ENCODE peak calls at places on chromosomes 6 and 20, in four cellular contexts. C is HFFc6, F is endothelial cell, B is dorsolateral prefrontal cortex. R is an unnamed sample.

GRCh38 chr6:124633655-124634054 is 328.6 kb upstream of the RNF217 start:
- DNase-seq in C (no peak), F (no peak), B (no peak), R (no peak)

GRCh38 chr6:138622967-138623366 is 123.7 kb upstream of the NHSL1 start:
- DNase-seq in C (no peak), F (no peak), B (no peak), R (no peak)

GRCh38 chr6:28530777-28531176 is 5.1 kb downstream of the GPX5 start:
- DNase-seq in C (no peak), F (no peak), B (no peak), R (no peak)

GRCh38 chr20:58090181-58090580 is 138.3 kb downstream of the ANKRD60 start:
- DNase-seq in C (no peak), F (no peak), B (no peak), R (no peak)

GRCh38 chr6:148577687-148578488 is 168.9 kb upstream of the UST start:
- DNase-seq in C (peak; percentile 75), F (peak; percentile 73), B (peak; percentile 75), R (peak; percentile 66)

GRCh38 chr6:35554811-35555210 is 42.1 kb upstream of the TULP1 start:
- DNase-seq in C (no peak), F (no peak), B (no peak), R (no peak)

GRCh38 chr6:6962086-6962485 is 145.7 kb upstream of the RREB1 start:
- DNase-seq in C (no peak), F (no peak), B (no peak), R (no peak)

GRCh38 chr6:45822269-45822812 is 193.3 kb downstream of the CLIC5 start:
- DNase-seq in C (no peak), F (no peak), B (no peak), R (no peak)

GRCh38 chr20:2872304-2873009 is 824 bp upstream of the PTPRA start:
- DNase-seq in C (peak; percentile 30), F (peak; percentile 43), B (peak; percentile 72), R (peak; percentile 67)

GRCh38 chr6:45933855-45934254 is 81.8 kb downstream of the CLIC5 start:
- DNase-seq in C (no peak), F (no peak), B (no peak), R (no peak)

GRCh38 chr6:151063339-151063738 is 176.4 kb upstream of the AKAP12 start:
- DNase-seq in C (peak; percentile 46), F (no peak), B (no peak), R (no peak)

GRCh38 chr6:13427838-13428527 is 59.4 kb downstream of the GFOD1 start:
- DNase-seq in C (no peak), F (no peak), B (no peak), R (no peak)

GRCh38 chr6:33197431-33198048 is 2.9 kb downstream of the RXRB start:
- DNase-seq in C (peak; percentile 51), F (no peak), B (no peak), R (peak; percentile 57)

GRCh38 chr6:35486005-35486925 is 10.6 kb downstream of the TEAD3 start:
- DNase-seq in C (no peak), F (no peak), B (no peak), R (peak; percentile 93)

GRCh38 chr6:121959501-121959900 is 440.0 kb upstream of the HSF2 start:
- DNase-seq in C (no peak), F (no peak), B (no peak), R (no peak)

GRCh38 chr6:107125771-107126170 is 10.5 kb upstream of the BEND3 start:
- DNase-seq in C (no peak), F (no peak), B (no peak), R (no peak)

GRCh38 chr6:14456941-14457340 is 339.4 kb downstream of the CD83 start:
- DNase-seq in C (no peak), F (no peak), B (no peak), R (no peak)

GRCh38 chr6:137494281-137494966 is at the start of gene OLIG3:
- DNase-seq in C (no peak), F (no peak), B (no peak), R (no peak)

GRCh38 chr20:43022081-43022480 is 167.6 kb downstream of the PTPRT start:
- DNase-seq in C (no peak), F (no peak), B (no peak), R (no peak)

GRCh38 chr6:139625998-139626975 is 251.8 kb upstream of the CITED2 start:
- DNase-seq in C (no peak), F (no peak), B (no peak), R (no peak)

GRCh38 chr20:1632228-1632577 is 12.4 kb upstream of the SIRPB1 start:
- DNase-seq in C (no peak), F (no peak), B (no peak), R (no peak)

GRCh38 chr6:155765275-155766194 is 309.9 kb upstream of the NOX3 start:
- DNase-seq in C (peak; percentile 65), F (no peak), B (no peak), R (no peak)

GRCh38 chr20:16241911-16242310 is 331.3 kb downstream of the KIF16B start:
- DNase-seq in C (no peak), F (no peak), B (no peak), R (no peak)

GRCh38 chr6:113854531-113855499 is 2.3 kb upstream of the MARCKS start:
- DNase-seq in C (peak; percentile 65), F (peak; percentile 90), B (peak; percentile 71), R (peak; percentile 72)

GRCh38 chr20:25067102-25067987 is 9.4 kb upstream of the ACSS1 start:
- DNase-seq in C (no peak), F (no peak), B (no peak), R (no peak)

GRCh38 chr6:149897015-149897697 is 757 bp downstream of the RAET1E start:
- DNase-seq in C (peak; percentile 91), F (no peak), B (no peak), R (peak; percentile 19)

GRCh38 chr6:11025094-11025493 is 19.0 kb downstream of the ELOVL2 start:
- DNase-seq in C (no peak), F (no peak), B (no peak), R (no peak)

GRCh38 chr20:32004963-32005362 is 5.3 kb upstream of the CCM2L start:
- DNase-seq in C (peak; percentile 58), F (no peak), B (no peak), R (no peak)

GRCh38 chr20:35963878-35964277 is 4.5 kb upstream of the CNBD2 start:
- DNase-seq in C (no peak), F (no peak), B (no peak), R (no peak)

GRCh38 chr20:34720266-34720665 is 16.1 kb downstream of the TP53INP2 start:
- DNase-seq in C (no peak), F (no peak), B (no peak), R (no peak)

GRCh38 chr6:22470454-22471368 is 98.7 kb upstream of the HDGFL1 start:
- DNase-seq in C (no peak), F (no peak), B (no peak), R (peak; percentile 70)
- TF ChIP-seq CTCF in C (no peak), F (no peak), B (no peak), R (no peak)

GRCh38 chr6:161105408-161105807 is 113.8 kb downstream of the MAP3K4 start:
- DNase-seq in C (no peak), F (no peak), B (no peak), R (no peak)

GRCh38 chr6:161103475-161103874 is 111.9 kb downstream of the MAP3K4 start:
- DNase-seq in C (no peak), F (no peak), B (no peak), R (no peak)

GRCh38 chr6:161100072-161100471 is 108.5 kb downstream of the MAP3K4 start:
- DNase-seq in C (no peak), F (no peak), B (peak; percentile 72), R (no peak)

GRCh38 chr6:161104966-161105365 is 113.4 kb downstream of the MAP3K4 start:
- DNase-seq in C (no peak), F (no peak), B (no peak), R (no peak)

GRCh38 chr6:161101517-161101916 is 109.9 kb downstream of the MAP3K4 start:
- DNase-seq in C (no peak), F (peak; percentile 41), B (no peak), R (no peak)
- TF ChIP-seq CTCF in C (peak; percentile 45), F (no peak), B (peak; percentile 44), R (no peak)

DNA sequence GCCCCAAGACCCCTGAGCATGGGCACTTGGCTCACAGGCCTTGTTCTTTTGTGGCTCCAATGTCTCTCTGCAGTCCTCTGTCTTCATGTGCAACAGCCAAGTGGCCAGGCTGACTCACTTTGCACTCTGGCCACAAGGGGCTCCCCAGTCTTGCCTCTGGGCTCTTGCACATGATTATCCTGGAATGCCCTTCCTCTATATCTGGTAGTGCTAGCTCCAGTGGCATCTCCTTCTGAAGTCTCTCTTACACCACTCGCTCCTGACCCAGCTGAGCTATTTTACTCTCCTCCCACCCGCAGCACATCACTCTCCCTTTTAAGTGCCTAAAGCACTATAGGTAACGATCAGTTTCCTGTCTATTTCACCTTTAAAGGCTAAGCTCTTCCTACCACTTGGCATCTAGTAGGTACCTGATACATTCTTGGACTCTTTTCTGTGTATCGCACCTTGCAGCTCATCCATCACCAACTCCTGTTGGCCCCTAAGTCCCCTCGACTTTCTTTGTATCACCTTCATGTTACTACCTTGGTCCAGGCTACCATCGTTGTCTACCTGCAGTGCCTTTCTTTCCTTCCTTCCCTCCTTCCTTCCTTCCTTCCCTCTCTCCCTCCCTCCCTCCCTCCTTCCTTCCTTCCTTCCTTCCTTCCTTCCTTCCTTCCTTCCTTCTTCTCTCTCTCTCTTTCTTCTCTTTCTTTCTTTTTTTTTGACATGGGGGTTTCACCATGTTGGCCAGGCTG is 211.9 kb upstream of the RNF24 start:
- DNase-seq in C (peak; percentile 88), F (no peak), B (no peak), R (peak; percentile 35)
- TF ChIP-seq CTCF in C (peak; percentile 80), F (no peak), B (peak; percentile 26), R (no peak)

GRCh38 chr20:37341632-37342031 is 4.3 kb upstream of the SRC start:
- DNase-seq in C (no peak), F (no peak), B (peak; percentile 16), R (no peak)

GRCh38 chr20:37343994-37344355 is 2.0 kb upstream of the SRC start:
- DNase-seq in C (no peak), F (no peak), B (no peak), R (no peak)

GRCh38 chr20:37343212-37343993 is 2.5 kb upstream of the SRC start:
- DNase-seq in C (no peak), F (no peak), B (no peak), R (peak; percentile 89)

GRCh38 chr20:37340998-37341397 is 4.9 kb upstream of the SRC start:
- DNase-seq in C (no peak), F (no peak), B (no peak), R (no peak)

DNA sequence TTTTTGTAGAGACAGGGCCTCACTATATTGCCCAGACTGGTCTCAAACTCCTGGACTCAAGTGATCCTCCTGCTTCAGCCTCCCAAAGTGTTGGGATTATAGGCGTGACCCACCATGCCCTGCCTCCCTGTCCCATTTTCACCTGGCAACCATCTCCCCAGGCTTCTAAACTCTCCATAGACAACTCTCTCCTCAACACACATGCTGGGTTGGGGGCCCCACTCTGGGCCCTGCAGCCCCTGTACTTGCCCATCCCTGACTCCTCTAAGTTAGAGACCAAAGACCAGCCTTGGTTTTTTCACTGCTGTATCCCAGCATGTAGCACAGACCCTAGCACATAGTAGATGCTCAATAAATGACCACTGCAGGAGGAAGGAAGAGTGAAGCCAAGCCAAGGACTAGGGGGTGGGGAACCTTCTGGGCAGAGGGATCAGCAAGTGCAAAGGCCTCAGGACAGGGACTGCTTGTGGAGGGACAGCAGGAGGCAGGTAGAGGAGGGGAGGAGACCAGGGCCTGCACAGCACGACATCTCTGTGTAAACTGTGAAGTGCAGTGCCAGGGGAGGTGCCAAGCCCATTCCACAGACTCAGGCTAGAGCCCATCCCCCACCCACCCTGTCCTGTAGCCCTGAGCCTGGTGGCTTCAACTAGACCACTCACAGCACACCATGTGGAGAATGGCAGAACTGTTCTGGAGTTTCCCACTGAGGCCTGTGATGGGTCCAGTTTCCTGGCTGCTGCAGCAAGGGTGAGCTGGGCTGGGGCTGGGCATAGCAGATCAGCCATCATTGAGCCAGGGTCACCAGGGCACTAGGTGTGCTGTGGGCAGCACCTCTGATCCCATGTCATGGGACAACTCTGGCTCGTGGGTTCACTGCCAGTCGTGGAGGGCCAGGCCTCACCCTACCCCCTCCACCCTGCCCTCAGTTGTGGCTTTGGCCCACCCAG is 3.4 kb upstream of the SRC start:
- DNase-seq in C (no peak), F (no peak), B (peak; percentile 15), R (no peak)
- TF ChIP-seq CTCF in C (peak; percentile 34), F (no peak), B (no peak), R (no peak)

R was measured in Calu3.